ENCODE peak calls at places on chromosomes 12 and 14, in eight cellular contexts. D, J, P, I, N, X, V and K are unnamed samples. For H3K9me2, the result is how much of the 10 kb centered on the place peaks cover.

GRCh38 chr14:45267084-45267483 is 14.1 kb upstream of the MIS18BP1 start:
- DNase-seq in I (no peak), X (no peak), D (no peak), V (no peak), P (no peak), N (no peak), J (no peak), K (no peak)

GRCh38 chr12:91890742-91891141 is 254.9 kb downstream of the BTG1 start:
- DNase-seq in J (no peak), P (no peak), V (no peak), D (no peak), X (no peak), N (peak), I (peak), K (peak)

GRCh38 chr14:26839481-26839880 is 241.6 kb upstream of the NOVA1 start:
- DNase-seq in D (no peak), I (peak), J (no peak), N (peak), P (no peak), V (no peak), X (no peak), K (no peak)

GRCh38 chr14:104105822-104106470 is 20.4 kb downstream of the ASPG start:
- DNase-seq in I (no peak), D (no peak), V (no peak), X (no peak), P (no peak), N (no peak), J (no peak), K (no peak)

GRCh38 chr12:7091171-7091570 is 1.1 kb downstream of the C1R start:
- DNase-seq in D (no peak), I (no peak), N (no peak), V (no peak), X (no peak), J (no peak), P (no peak), K (no peak)

GRCh38 chr14:22189873-22190272 is 399.2 kb downstream of the DAD1 start:
- DNase-seq in P (no peak), N (no peak), J (no peak), I (no peak), V (no peak), D (no peak), X (no peak), K (no peak)

GRCh38 chr14:22315336-22315735 is 273.7 kb downstream of the DAD1 start:
- DNase-seq in N (peak), X (no peak), P (no peak), V (no peak), D (no peak), J (no peak), I (peak), K (no peak)

GRCh38 chr12:45708901-45709300 is 20.6 kb upstream of the ARID2 start:
- DNase-seq in D (no peak), X (no peak), N (no peak), I (no peak), P (no peak), J (no peak), V (no peak), K (no peak)

GRCh38 chr12:29088611-29089219 is 60.4 kb upstream of the FAR2 start:
- DNase-seq in N (peak), X (peak), P (no peak), V (no peak), D (peak), J (no peak), I (peak), K (no peak)

GRCh38 chr14:87405563-87405962 is 587.4 kb downstream of the GALC start:
- DNase-seq in P (no peak), X (no peak), J (no peak), N (no peak), D (no peak), I (no peak), V (no peak), K (no peak)

GRCh38 chr12:39592295-39592694 is 27.3 kb downstream of the ABCD2 start:
- DNase-seq in P (no peak), J (no peak), I (no peak), N (peak), V (peak), D (no peak), X (no peak), K (no peak)

GRCh38 chr14:76518366-76518765 is 142.4 kb downstream of the ESRRB start:
- DNase-seq in V (no peak), X (no peak), P (no peak), D (no peak), I (no peak), N (no peak), J (no peak), K (no peak)

GRCh38 chr12:26723379-26724308 is 109.3 kb downstream of the ITPR2 start:
- DNase-seq in N (peak), X (no peak), P (no peak), D (peak), I (peak), J (no peak), V (no peak), K (peak)

GRCh38 chr12:122886851-122887816 is 8.8 kb downstream of the VPS37B start:
- DNase-seq in I (peak), D (peak), V (peak), P (peak), J (peak), X (no peak), N (peak), K (peak)

GRCh38 chr14:49880267-49881064 is 12.4 kb upstream of the ARF6 start:
- DNase-seq in I (peak), X (no peak), J (peak), N (no peak), P (no peak), V (peak), D (no peak), K (no peak)

GRCh38 chr14:49886523-49886922 is 6.4 kb upstream of the ARF6 start:
- DNase-seq in V (no peak), N (no peak), I (no peak), D (no peak), X (no peak), J (no peak), P (no peak), K (no peak)

GRCh38 chr14:49881296-49882006 is 11.4 kb upstream of the ARF6 start:
- DNase-seq in J (no peak), I (no peak), V (no peak), X (peak), D (no peak), N (no peak), P (no peak), K (no peak)

GRCh38 chr14:49879683-49880204 is 13.1 kb upstream of the ARF6 start:
- DNase-seq in V (peak), D (peak), P (peak), N (peak), J (peak), X (peak), I (peak), K (peak)

DNA sequence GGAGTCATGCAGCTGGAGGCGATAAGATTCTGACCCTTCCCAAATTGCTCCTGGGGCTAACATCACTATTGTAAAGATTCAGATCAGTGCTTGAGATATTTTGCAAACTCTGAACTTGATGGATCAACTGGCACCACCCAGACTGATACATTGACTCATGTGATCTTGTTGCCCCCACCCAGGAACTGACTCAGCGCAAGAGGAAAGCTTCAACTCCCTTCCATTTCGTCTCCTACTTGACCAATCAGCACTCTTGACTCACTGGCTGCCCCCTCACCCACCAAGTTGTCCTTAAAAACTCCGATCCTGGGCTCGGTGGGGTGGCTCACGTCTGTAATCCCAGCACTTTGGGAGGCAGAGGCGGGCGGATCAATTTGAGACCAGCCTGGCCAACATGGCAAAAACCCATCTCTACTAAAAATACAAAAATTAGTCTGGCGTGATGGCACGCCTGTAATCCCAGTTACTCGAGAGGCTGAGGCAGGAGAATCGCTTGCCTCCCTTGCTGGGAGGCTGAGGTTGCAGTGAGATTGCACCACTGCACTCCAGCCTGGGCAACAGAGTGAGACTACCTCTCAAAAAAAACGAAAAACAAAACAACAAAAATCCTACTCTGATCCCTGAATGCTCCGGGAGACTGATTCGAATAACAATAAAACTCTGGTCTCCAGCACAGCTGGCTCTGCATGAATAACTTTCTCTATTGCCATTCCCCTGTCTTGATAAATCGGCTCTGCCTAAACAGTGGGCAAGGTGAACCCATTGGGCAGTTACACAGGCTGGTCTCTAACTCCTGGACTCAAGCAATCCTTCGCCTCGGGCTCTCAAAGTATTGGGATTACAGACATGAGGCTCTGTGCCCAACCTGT is 9.8 kb upstream of the ARF6 start:
- DNase-seq in X (peak), P (no peak), J (no peak), D (no peak), V (no peak), N (peak), I (no peak), K (no peak)
- H2AFZ ChIP-seq in X (peak), P (peak), J (no peak), D (no peak), V (no peak), N (no peak), I (no peak), K (peak)

DNA sequence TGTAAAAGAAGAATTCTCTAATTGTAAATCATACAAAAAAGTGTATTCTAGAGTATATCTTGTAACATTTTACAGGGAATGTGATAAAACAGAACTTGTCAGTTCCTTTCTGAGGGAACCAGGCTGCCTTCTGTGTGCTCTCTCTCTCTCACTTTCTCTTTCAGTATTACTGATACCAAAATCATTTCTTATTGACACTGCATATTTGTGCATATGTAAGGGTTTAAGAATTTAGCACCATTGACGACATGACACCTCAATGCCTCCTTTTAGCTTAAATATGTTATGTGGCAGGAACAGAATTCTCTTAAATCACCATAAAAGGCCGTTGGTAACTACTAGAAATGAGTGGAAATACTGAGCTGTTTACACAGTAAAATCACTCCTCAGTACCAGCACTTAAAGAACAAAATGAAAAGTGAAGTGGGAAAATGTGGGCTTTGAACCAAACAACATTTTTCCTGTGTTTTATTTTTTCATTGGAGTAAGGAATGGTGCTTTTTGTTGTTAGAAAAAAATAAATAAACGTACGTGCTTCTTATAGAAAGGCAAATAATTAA is 457.7 kb upstream of the SYT1 start:
- DNase-seq in V (no peak), I (no peak), P (no peak), D (peak), N (no peak), X (no peak), J (peak), K (no peak)
- H3K4me2 ChIP-seq in V (peak), I (no peak), P (no peak), D (no peak), N (peak), X (peak), J (peak), K (peak)

GRCh38 chr12:65960820-65961691 is 136.8 kb downstream of the HMGA2 start:
- DNase-seq in J (no peak), V (no peak), I (no peak), D (no peak), X (no peak), N (no peak), P (no peak), K (no peak)

GRCh38 chr12:65956056-65956738 is 131.9 kb downstream of the HMGA2 start:
- DNase-seq in I (peak), P (no peak), V (no peak), N (no peak), D (no peak), J (no peak), X (no peak), K (no peak)

GRCh38 chr12:65961731-65962130 is 137.4 kb downstream of the HMGA2 start:
- DNase-seq in J (no peak), N (no peak), P (no peak), V (no peak), X (no peak), I (no peak), D (no peak), K (no peak)

GRCh38 chr12:65958456-65958855 is 134.2 kb downstream of the HMGA2 start:
- DNase-seq in V (peak), X (peak), D (no peak), J (no peak), N (peak), P (no peak), I (peak), K (peak)

DNA sequence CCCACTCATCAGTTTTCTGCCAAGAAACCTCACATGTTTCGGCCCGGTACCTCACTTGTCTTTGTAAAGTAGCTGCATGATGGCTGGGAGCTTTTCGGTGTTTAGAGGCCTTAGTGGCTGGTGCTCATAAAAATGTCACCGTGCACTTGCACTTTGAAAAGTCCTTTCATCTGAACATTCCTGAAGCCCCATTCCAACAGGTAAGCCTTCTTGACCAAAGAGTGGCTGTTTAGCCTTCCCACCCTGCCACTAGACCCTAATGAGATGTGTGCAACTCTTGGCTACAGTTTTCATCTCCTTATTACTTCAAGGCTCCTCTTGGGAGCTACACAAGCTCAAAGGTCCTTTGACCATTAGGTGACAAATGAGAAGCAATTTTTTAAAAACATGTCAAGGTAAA is 135.2 kb downstream of the HMGA2 start:
- DNase-seq in I (no peak), V (no peak), P (no peak), J (no peak), N (no peak), D (no peak), X (no peak), K (no peak)
- H3K9me2 ChIP-seq in I (under half), V (under half), P (under half), J (under half), N (under half), D (under half), X (under half), K (under half)

GRCh38 chr14:55441286-55441685 is 870 bp upstream of the TBPL2 start:
- DNase-seq in N (peak), P (no peak), V (no peak), I (no peak), J (no peak), D (no peak), X (no peak), K (no peak)
- H2AFZ ChIP-seq in N (no peak), P (no peak), V (no peak), I (no peak), J (no peak), D (no peak), X (no peak), K (no peak)

DNA sequence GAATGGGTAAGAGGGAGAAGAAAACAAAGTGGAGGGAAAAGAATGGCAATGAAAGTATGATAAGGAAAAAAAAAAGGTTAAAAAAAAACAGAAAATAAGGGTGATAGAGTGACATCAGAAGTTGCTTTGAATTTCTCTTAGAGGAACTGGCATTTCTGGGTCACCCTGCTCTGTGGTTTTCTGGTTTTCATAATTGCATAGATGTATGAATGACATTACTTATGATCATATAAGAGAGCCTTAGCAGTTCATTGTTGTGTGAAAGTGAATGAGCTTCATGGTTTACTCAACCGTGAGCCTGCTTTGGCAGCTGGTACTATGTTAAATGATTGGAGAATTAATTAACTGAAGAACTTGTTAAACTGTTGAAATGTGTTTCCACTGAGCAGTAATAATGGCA is 336.3 kb upstream of the FBXO33 start:
- DNase-seq in D (no peak), P (no peak), X (no peak), V (no peak), I (no peak), N (no peak), J (peak), K (no peak)
- H3K4me2 ChIP-seq in D (no peak), P (no peak), X (no peak), V (no peak), I (no peak), N (no peak), J (peak), K (no peak)